ENCODE peak calls at places on chromosomes 1 and 21, in ten cellular contexts. E is OCI-LY7; S is AG04450; V is SK-N-SH; T is mammary epithelial cell; F is PC-9; H is IMR-90; Z is CD8-positive, alpha-beta memory T cell; W is RWPE1; I is psoas muscle. N is an unnamed sample.
A peak's percentile ranks its signal among the peaks of the same experiment; 100 is the strongest.

GRCh38 chr1:93997756-93998155 is 88.5 kb upstream of the GCLM start:
- DNase-seq in H (no peak), S (no peak), Z (no peak), E (no peak), W (no peak), F (no peak), I (no peak), V (no peak), T (no peak), N (no peak)

GRCh38 chr1:208919371-208919770 is 664.1 kb upstream of the CAMK1G start:
- DNase-seq in E (no peak), S (no peak), Z (no peak), I (no peak), T (peak; percentile 41), V (no peak), H (no peak), W (peak; percentile 67), F (no peak), N (peak; percentile 26)

GRCh38 chr1:164561007-164561406 is 2.0 kb downstream of the PBX1 start:
- DNase-seq in F (no peak), E (no peak), Z (no peak), W (no peak), T (peak; percentile 31), H (no peak), S (no peak), I (no peak), V (no peak), N (no peak)

GRCh38 chr1:222071313-222071886 is 329.5 kb upstream of the DUSP10 start:
- DNase-seq in I (no peak), W (no peak), F (no peak), V (no peak), T (no peak), H (no peak), Z (no peak), E (no peak), S (no peak), N (no peak)

GRCh38 chr1:27934818-27935549 is at the start of gene SMPDL3B:
- DNase-seq in T (peak; percentile 63), E (peak; percentile 21), S (no peak), V (peak; percentile 47), W (peak; percentile 46), Z (no peak), H (no peak), F (peak; percentile 81), I (no peak), N (no peak)

GRCh38 chr1:238951809-238952208 is 434.6 kb upstream of the CHRM3 start:
- DNase-seq in F (peak; percentile 4), H (peak; percentile 33), I (no peak), Z (no peak), E (no peak), V (peak; percentile 20), T (peak; percentile 52), W (peak; percentile 19), S (no peak), N (no peak)

GRCh38 chr1:222420621-222421020 is 127.3 kb downstream of the HHIPL2 start:
- DNase-seq in H (no peak), Z (peak; percentile 54), T (no peak), I (no peak), F (no peak), V (no peak), W (no peak), S (no peak), E (no peak), N (no peak)

GRCh38 chr1:29975036-29975694 is 738.8 kb downstream of the PTPRU start:
- DNase-seq in E (peak; percentile 4), F (peak; percentile 16), V (no peak), I (no peak), H (peak; percentile 49), S (peak; percentile 33), Z (no peak), W (peak; percentile 50), T (peak; percentile 32), N (no peak)

GRCh38 chr1:248165186-248165585 is 9.4 kb upstream of the OR2M2 start:
- DNase-seq in W (no peak), S (no peak), T (no peak), H (no peak), E (no peak), Z (no peak), V (no peak), F (no peak), I (no peak), N (no peak)

GRCh38 chr1:213994888-213995287 is 7.1 kb downstream of the PROX1 start:
- DNase-seq in T (no peak), F (no peak), V (no peak), S (no peak), H (no peak), E (no peak), I (no peak), Z (no peak), W (no peak), N (no peak)

GRCh38 chr1:23426828-23427227 is 2.3 kb upstream of the TCEA3 start:
- DNase-seq in I (no peak), F (no peak), Z (no peak), V (no peak), H (no peak), E (no peak), W (no peak), S (no peak), T (no peak), N (no peak)

GRCh38 chr1:85344256-85344694 is 67.8 kb upstream of the BCL10 start:
- DNase-seq in W (peak; percentile 56), Z (no peak), E (peak; percentile 4), H (peak; percentile 63), I (no peak), T (peak; percentile 33), V (peak; percentile 42), S (no peak), F (peak; percentile 45), N (no peak)

GRCh38 chr1:232951605-232952004 is 1.2 kb downstream of the NTPCR start:
- DNase-seq in F (no peak), T (no peak), S (no peak), H (no peak), I (no peak), W (peak; percentile 0), V (no peak), E (no peak), Z (no peak), N (no peak)

GRCh38 chr1:2074944-2075740 is 24.9 kb downstream of the PRKCZ start:
- DNase-seq in E (no peak), V (peak; percentile 67), W (no peak), Z (no peak), T (no peak), F (no peak), S (no peak), I (no peak), H (peak; percentile 21), N (no peak)

GRCh38 chr21:38861006-38861405 is 55.3 kb downstream of the ETS2 start:
- DNase-seq in V (peak; percentile 43), T (no peak), H (no peak), I (no peak), F (no peak), W (no peak), Z (no peak), S (no peak), E (no peak), N (no peak)

GRCh38 chr1:204873176-204873575 is 2.5 kb downstream of the NFASC start:
- DNase-seq in W (no peak), I (no peak), V (no peak), S (no peak), H (no peak), Z (no peak), T (no peak), E (no peak), F (no peak), N (no peak)
- H3K27ac ChIP-seq in W (no peak overlapping the region), I (no peak overlapping the region), V (no peak overlapping the region), S (no peak overlapping the region), H (no peak overlapping the region), Z (no peak overlapping the region), T (no peak overlapping the region), E (no peak overlapping the region), F (no peak overlapping the region), N (no peak overlapping the region)

DNA sequence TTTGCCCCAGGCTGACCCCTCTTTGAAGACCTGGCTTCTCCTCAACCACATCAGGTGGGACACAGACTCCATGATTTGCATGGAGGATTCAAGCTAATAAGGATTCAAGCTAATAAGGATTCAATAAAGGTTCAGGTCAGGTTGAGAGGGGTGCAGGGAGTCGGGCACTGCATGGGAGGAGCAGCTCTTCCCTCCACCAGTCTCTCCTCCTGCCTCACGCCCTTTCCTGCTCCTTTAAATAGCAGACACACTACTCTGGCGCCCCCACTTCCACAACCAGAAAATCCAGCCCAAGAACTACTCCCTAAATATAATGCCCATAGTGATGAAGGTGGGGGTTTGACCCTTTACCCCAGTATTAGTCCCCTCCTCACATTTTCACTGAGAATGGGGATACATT is 7.1 kb downstream of the MEX3A start:
- DNase-seq in H (no peak), T (no peak), S (no peak), F (no peak), I (no peak), W (no peak), V (no peak), E (no peak), Z (no peak), N (no peak)
- H3K27ac ChIP-seq in H (no peak overlapping the region), T (no peak overlapping the region), S (no peak overlapping the region), F (no peak overlapping the region), I (no peak overlapping the region), W (peak overlapping the region; percentile 16), V (no peak overlapping the region), E (no peak overlapping the region), Z (no peak overlapping the region), N (no peak overlapping the region)

DNA sequence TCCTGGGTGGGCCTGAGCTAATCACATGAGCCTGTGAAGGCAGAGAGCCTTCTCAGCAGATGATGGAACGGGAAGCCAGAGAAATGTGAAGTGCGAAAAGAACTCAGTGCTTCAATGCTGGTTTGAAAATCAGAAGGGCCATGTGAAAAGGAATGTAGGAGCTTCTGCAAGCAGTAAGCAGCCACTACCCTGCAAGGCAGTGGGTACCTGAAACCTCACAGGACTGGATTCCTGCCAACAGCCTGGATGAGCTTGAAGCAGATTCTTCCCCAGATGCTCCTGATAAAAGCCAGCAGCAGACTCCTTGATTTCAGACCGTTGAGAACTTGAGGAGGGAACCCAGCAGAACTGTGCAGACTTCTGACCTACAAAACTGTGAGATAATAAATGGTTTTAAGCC is 158.6 kb downstream of the SYT2 start:
- DNase-seq in E (no peak), V (no peak), I (no peak), Z (no peak), T (no peak), H (no peak), S (no peak), F (peak; percentile 25), W (no peak), N (no peak)
- H3K27ac ChIP-seq in E (no peak overlapping the region), V (peak overlapping the region; percentile 96), I (no peak overlapping the region), Z (no peak overlapping the region), T (no peak overlapping the region), H (no peak overlapping the region), S (no peak overlapping the region), F (no peak overlapping the region), W (no peak overlapping the region), N (no peak overlapping the region)

DNA sequence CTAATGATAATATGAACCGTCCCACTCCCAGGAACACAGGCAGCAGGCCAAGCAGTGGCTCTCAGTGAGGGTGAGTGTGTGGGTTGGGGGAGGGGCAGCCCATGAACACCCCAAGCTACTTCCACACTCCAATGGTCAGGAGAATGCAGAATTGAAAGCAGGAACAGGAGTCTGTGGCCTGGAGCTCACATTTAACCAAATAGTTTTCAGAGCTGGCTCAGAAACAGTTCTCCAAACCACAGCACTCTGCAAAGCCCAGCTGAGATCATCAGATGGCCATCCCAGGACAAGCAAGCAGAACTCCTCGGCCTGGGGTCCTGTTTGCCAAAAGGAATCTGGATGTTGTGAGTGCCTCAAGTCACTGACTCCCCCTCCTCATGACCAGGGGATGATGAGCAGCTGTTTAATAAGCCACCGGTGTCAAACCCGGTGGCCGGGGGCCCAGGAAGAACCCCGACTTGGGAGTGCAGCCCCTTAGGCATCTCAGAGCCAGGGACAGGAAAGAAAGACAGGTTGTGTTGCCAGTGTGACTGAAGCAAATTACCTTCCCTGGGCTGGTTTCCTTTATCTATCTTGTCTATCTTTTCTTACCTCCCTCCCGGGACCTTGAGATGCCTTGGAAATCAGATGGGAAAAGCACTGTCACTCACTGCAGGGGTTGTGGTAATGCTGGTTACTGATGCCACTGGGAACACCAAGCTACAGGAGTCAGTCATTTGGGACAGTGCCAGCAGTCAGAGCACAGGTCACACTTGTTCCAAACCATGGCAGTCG is 20.4 kb downstream of the DEGS1 start:
- DNase-seq in Z (no peak), H (peak; percentile 83), W (no peak), F (peak; percentile 60), E (peak; percentile 73), S (no peak), T (no peak), I (peak; percentile 35), V (peak; percentile 40), N (no peak)
- H3K27ac ChIP-seq in Z (no peak overlapping the region), H (peak overlapping the region; percentile 27), W (no peak overlapping the region), F (peak overlapping the region; percentile 17), E (peak overlapping the region; percentile 41), S (peak overlapping the region; percentile 57), T (no peak overlapping the region), I (no peak overlapping the region), V (peak overlapping the region; percentile 16), N (no peak overlapping the region)